ENCODE peak calls at places on chromosomes 3 and 15, in seven cellular contexts. P is heart left ventricle, K is GM13977, H is MCF 10A, M is AG04450, F is AG09309, Z is ascending aorta. L is an unnamed sample.

GRCh38 chr15:33587773-33588172 is 277.0 kb downstream of the RYR3 start:
- DNase-seq in P (no peak), K (no peak), H (no peak), M (no peak), F (no peak), Z (no peak), L (peak)

GRCh38 chr3:187738400-187739124 is 6.7 kb downstream of the BCL6 start:
- DNase-seq in P (peak), K (peak), H (peak), M (peak), F (peak), Z (peak), L (peak)

GRCh38 chr3:197019535-197019934 is 10.1 kb downstream of the MELTF start:
- DNase-seq in P (no peak), K (no peak), H (no peak), M (no peak), F (no peak), Z (peak), L (no peak)

GRCh38 chr3:27686642-27687041 is 35.5 kb downstream of the EOMES start:
- DNase-seq in P (no peak), K (no peak), H (peak), M (peak), F (peak), Z (no peak), L (peak)

GRCh38 chr3:69439683-69440270 is 53.9 kb upstream of the FRMD4B start:
- DNase-seq in P (no peak), K (peak), H (peak), M (no peak), F (no peak), Z (no peak), L (no peak)

GRCh38 chr3:96070682-96071081 is 743.7 kb upstream of the EPHA6 start:
- DNase-seq in P (no peak), K (no peak), H (no peak), M (no peak), F (no peak), Z (no peak), L (no peak)

GRCh38 chr15:41627204-41627603 is 33.0 kb upstream of the MGA start:
- DNase-seq in P (no peak), K (no peak), H (no peak), M (no peak), F (no peak), Z (no peak), L (no peak)

GRCh38 chr3:112770026-112770626 is 76.5 kb downstream of the CD200R1L start:
- DNase-seq in P (peak), K (no peak), H (peak), M (no peak), F (no peak), Z (no peak), L (no peak)

GRCh38 chr15:90597477-90598052 is 67.8 kb downstream of the CRTC3 start:
- DNase-seq in P (no peak), K (peak), H (no peak), M (no peak), F (no peak), Z (no peak), L (no peak)

GRCh38 chr3:187165144-187165543 is 25.8 kb upstream of the RPL39L start:
- DNase-seq in P (no peak), K (peak), H (peak), M (no peak), F (no peak), Z (no peak), L (peak)

GRCh38 chr3:49673715-49674490 is at the start of gene APEH:
- DNase-seq in P (peak), K (peak), H (peak), M (peak), F (peak), Z (peak), L (peak)

DNA sequence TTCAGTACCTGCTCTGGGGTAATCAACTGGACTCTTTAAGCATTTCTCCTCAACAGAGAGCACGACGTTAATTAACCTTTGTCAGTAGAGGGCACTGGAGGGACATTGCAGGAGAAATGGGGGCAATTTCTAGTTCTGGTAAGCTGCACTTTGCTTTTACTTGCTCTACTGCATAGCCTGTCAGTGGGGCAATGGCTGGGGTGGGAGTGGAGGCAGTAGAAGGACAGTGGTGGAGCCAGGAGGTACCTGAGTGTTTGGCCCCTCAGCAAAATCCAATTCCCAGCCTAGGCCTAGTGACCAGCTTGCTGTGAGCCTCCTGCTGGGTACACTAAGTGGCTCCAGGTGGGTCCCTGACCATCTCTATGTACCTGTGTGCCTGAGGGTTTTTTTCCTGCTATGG is 18.3 kb upstream of the MED12L start:
- DNase-seq in P (no peak), K (no peak), H (peak), M (no peak), F (no peak), Z (no peak), L (no peak)
- TF ChIP-seq CTCF in P (no peak), K (peak), H (no peak), M (no peak), F (no peak), Z (no peak), L (no peak)

GRCh38 chr15:28274211-28274610 is 47.8 kb downstream of the HERC2 start:
- DNase-seq in P (no peak), K (no peak), H (no peak), M (no peak), F (no peak), Z (no peak), L (no peak)

GRCh38 chr15:28271697-28272250 is 50.2 kb downstream of the HERC2 start:
- DNase-seq in P (no peak), K (no peak), H (no peak), M (no peak), F (no peak), Z (no peak), L (no peak)

GRCh38 chr15:28272587-28272986 is 49.4 kb downstream of the HERC2 start:
- DNase-seq in P (no peak), K (no peak), H (no peak), M (no peak), F (no peak), Z (no peak), L (no peak)

GRCh38 chr15:28274635-28275034 is 47.3 kb downstream of the HERC2 start:
- DNase-seq in P (no peak), K (no peak), H (no peak), M (no peak), F (no peak), Z (no peak), L (no peak)

DNA sequence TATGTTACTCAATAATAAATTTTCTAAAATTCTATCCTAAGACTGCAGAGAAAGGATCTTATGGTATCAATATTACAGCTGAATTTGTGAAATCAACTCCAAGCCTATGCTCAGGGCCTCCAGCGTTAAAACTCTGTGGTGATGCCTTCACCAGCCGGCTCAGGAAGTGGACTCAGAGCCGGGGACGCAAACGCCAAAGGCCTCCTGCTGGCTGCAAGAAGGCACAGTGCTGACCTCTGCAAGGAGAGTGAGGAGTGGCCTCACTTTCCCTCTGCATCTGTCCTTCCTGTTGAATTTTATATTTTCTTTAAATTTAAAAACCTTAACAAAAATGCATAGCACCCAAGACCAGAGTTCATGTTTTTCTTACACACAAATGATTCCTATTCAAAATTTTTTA is 48.5 kb downstream of the HERC2 start:
- DNase-seq in P (no peak), K (no peak), H (no peak), M (no peak), F (no peak), Z (no peak), L (no peak)
- TF ChIP-seq CTCF in P (no peak), K (no peak), H (no peak), M (peak), F (peak), Z (no peak), L (peak)

DNA sequence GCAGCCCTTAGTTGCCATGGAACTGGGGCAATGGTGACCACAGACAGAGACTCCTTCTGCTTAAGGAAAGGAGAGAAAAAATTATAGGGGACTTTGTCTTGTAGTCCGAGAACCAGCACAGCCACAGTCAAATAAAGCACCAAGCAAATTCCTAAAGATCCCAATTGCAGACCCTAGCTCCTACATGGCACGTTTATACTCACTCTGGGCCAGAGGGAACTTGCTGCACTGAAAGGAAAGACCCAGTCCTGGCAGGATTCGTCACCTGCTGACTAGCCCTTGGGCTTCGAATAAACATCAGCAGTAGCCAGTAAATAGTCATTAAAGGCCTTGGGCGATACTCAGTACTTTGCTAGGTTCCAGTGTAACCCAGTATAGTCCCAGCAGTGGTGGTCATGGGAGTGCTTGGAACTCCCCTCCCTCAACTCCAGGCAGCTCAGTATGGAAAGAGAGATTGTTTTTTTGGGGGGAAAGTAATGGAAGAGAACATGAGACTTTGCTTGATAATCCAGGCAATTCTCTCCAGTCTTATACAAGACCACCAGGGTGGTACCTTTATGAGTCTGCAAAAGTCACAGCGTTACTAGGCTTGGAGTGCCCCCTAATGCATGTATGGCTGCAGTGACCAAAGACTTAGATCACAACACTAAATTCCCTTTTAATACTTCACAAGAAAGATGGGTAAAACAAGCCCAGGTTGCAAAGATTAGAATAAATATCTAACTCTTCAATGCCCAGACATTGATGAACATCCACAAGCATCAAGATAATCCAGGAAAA is 66.4 kb upstream of the AGTR1 start:
- DNase-seq in P (no peak), K (no peak), H (no peak), M (no peak), F (no peak), Z (no peak), L (no peak)
- TF ChIP-seq CTCF in P (no peak), K (no peak), H (no peak), M (peak), F (peak), Z (no peak), L (peak)

GRCh38 chr3:192827863-192828594 is 89.6 kb downstream of the MB21D2 start:
- DNase-seq in P (no peak), K (no peak), H (no peak), M (no peak), F (no peak), Z (no peak), L (no peak)

GRCh38 chr3:192825191-192825590 is 92.5 kb downstream of the MB21D2 start:
- DNase-seq in P (no peak), K (no peak), H (no peak), M (no peak), F (no peak), Z (no peak), L (no peak)

GRCh38 chr3:192824313-192824712 is 93.3 kb downstream of the MB21D2 start:
- DNase-seq in P (no peak), K (no peak), H (no peak), M (no peak), F (no peak), Z (no peak), L (no peak)

GRCh38 chr3:192827208-192827607 is 90.4 kb downstream of the MB21D2 start:
- DNase-seq in P (peak), K (no peak), H (no peak), M (no peak), F (peak), Z (no peak), L (no peak)

GRCh38 chr3:192825657-192826200 is 91.9 kb downstream of the MB21D2 start:
- DNase-seq in P (no peak), K (no peak), H (peak), M (no peak), F (no peak), Z (no peak), L (no peak)
- TF ChIP-seq CTCF in P (no peak), K (peak), H (no peak), M (peak), F (no peak), Z (no peak), L (peak)

GRCh38 chr3:189144645-189145044 is 27.1 kb upstream of the TPRG1 start:
- DNase-seq in P (no peak), K (no peak), H (peak), M (no peak), F (no peak), Z (no peak), L (no peak)
- TF ChIP-seq CTCF in P (peak), K (no peak), H (peak), M (no peak), F (no peak), Z (no peak), L (no peak)

GRCh38 chr3:52532517-52532837 is 1.2 kb downstream of the NT5DC2 start:
- DNase-seq in P (no peak), K (peak), H (peak), M (no peak), F (no peak), Z (peak), L (no peak)

GRCh38 chr3:52534281-52535183 is 875 bp upstream of the NT5DC2 start:
- DNase-seq in P (no peak), K (peak), H (no peak), M (no peak), F (no peak), Z (peak), L (no peak)

GRCh38 chr3:52535411-52536111 is 844 bp upstream of the UQCC5 start:
- DNase-seq in P (no peak), K (peak), H (no peak), M (no peak), F (no peak), Z (no peak), L (no peak)

GRCh38 chr3:52532838-52533622 is 627 bp downstream of the NT5DC2 start:
- DNase-seq in P (no peak), K (peak), H (peak), M (no peak), F (no peak), Z (peak), L (no peak)

DNA sequence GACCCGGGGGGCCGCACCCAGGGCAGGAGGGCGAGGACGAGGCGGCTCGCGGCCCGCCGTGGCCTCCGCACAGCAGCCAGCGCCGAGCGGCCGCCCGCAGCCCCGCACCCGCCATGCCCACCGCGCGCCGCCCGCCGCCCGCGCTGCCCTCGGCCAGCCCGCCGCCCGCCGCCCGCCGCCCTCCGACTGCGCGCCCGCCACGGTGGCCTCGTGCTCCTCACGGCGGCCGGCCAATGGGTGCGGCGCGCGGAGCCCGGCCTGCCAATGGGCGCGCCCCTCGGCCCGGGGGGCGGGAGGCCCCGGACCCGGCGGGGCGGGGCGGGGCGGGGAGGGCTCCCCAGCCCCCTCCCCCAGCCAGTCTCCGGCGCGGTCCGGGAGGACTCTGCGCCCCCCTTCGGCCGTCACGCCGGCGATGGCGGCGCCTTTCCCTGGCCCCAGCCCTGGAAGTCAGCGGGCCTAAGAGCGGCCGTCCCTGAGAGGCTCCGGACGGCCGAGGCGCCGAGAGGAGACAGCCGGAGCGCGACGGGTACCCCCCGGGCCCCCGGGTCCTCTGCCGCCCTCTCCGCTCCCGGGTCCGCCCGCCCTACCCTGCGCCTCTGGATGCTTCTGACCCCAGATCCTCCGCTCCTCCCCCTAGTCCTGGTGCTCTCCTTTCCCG is at the start of gene NT5DC2:
- DNase-seq in P (peak), K (peak), H (peak), M (no peak), F (no peak), Z (peak), L (no peak)
- TF ChIP-seq CTCF in P (peak), K (peak), H (no peak), M (no peak), F (no peak), Z (no peak), L (no peak)

GRCh38 chr15:58080398-58080797 is 14.9 kb upstream of the ALDH1A2 start:
- DNase-seq in P (no peak), K (no peak), H (no peak), M (no peak), F (no peak), Z (no peak), L (no peak)

GRCh38 chr15:58074452-58074851 is 8.9 kb upstream of the ALDH1A2 start:
- DNase-seq in P (no peak), K (no peak), H (no peak), M (no peak), F (no peak), Z (no peak), L (no peak)

GRCh38 chr15:58078591-58078990 is 13.1 kb upstream of the ALDH1A2 start:
- DNase-seq in P (no peak), K (no peak), H (no peak), M (no peak), F (no peak), Z (no peak), L (no peak)

GRCh38 chr15:58081446-58081845 is 15.9 kb upstream of the ALDH1A2 start:
- DNase-seq in P (no peak), K (no peak), H (no peak), M (no peak), F (peak), Z (no peak), L (no peak)

GRCh38 chr15:58077427-58077826 is 11.9 kb upstream of the ALDH1A2 start:
- DNase-seq in P (no peak), K (no peak), H (peak), M (no peak), F (no peak), Z (no peak), L (no peak)
- TF ChIP-seq CTCF in P (no peak), K (peak), H (peak), M (no peak), F (no peak), Z (no peak), L (peak)

DNA sequence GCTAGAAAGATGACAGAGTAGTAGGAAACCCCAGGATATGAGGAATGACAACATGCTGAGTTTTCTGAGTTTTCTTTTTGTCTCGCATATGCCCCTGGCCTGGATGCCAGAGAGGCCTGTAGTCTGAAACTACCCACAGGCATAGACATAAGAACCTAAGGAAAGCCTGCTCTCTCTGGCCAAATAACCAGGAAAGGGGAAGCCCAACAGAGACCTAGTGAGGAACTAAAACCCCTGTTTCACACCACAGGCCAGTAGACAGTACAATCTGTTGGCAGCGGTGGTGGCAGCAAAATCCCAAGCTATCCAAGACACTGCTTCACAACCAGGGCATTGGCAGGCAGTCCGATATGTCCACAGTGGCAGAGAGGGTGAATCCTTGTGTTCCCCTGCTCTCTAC is 55.0 kb upstream of the DCP1A start:
- DNase-seq in P (no peak), K (no peak), H (no peak), M (no peak), F (no peak), Z (no peak), L (no peak)
- TF ChIP-seq CTCF in P (no peak), K (no peak), H (no peak), M (no peak), F (no peak), Z (no peak), L (no peak)

GRCh38 chr15:94230886-94231727 is at the start of gene MCTP2:
- DNase-seq in P (peak), K (peak), H (peak), M (peak), F (peak), Z (peak), L (peak)

GRCh38 chr15:94229591-94230365 is 1.6 kb upstream of the MCTP2 start:
- DNase-seq in P (no peak), K (peak), H (no peak), M (no peak), F (no peak), Z (no peak), L (no peak)

GRCh38 chr15:94232107-94232506 is 746 bp downstream of the MCTP2 start:
- DNase-seq in P (no peak), K (peak), H (peak), M (no peak), F (no peak), Z (no peak), L (no peak)

GRCh38 chr15:94230436-94230885 is 900 bp upstream of the MCTP2 start:
- DNase-seq in P (no peak), K (no peak), H (peak), M (no peak), F (no peak), Z (no peak), L (no peak)

DNA sequence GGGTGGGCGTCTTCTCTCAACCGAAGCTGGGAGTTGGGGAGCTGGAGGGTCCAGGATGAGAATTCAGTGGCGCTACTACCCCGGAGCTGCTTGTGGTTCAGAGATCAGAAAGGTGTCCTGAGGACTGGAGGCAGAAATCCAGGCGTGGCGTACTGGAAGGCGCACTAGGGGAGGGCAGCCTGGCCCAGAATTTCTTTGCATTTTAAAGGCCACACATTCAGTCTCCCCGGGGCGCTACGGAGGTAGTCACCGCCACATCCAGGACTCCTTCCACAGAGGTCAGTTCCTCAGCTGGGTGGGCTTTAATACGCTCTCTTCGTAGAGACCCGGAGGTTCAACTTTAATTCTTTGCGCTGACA is 346 bp downstream of the MCTP2 start:
- DNase-seq in P (no peak), K (peak), H (peak), M (no peak), F (no peak), Z (no peak), L (no peak)
- TF ChIP-seq CTCF in P (no peak), K (no peak), H (no peak), M (no peak), F (no peak), Z (no peak), L (no peak)